ENCODE peak calls at places on chromosomes 2 and 18, in four cellular contexts. One of them, this sample, is unnamed. For H3K4me1, the result is how much of the 10 kb centered on the place peaks cover.

GRCh38 chr2:238101891-238102841 is 2.0 kb downstream of the ESPNL start:
- DNase-seq in A549: no peak
- DNase-seq in uterus: peak
- DNase-seq in Peyer's patch: no peak
- DNase-seq in this sample: peak

GRCh38 chr2:234178309-234179030 is 128.0 kb downstream of the SPP2 start:
- DNase-seq in A549: peak
- DNase-seq in uterus: no peak
- DNase-seq in Peyer's patch: no peak
- DNase-seq in this sample: no peak

GRCh38 chr2:10057231-10058107 is 14.1 kb downstream of the KLF11 start:
- DNase-seq in A549: no peak
- DNase-seq in uterus: no peak
- DNase-seq in Peyer's patch: no peak
- DNase-seq in this sample: peak

GRCh38 chr2:23069935-23070334 is 315.0 kb upstream of the KLHL29 start:
- DNase-seq in A549: no peak
- DNase-seq in uterus: no peak
- DNase-seq in Peyer's patch: no peak
- DNase-seq in this sample: no peak

GRCh38 chr18:76486029-76486428 is 9.0 kb downstream of the ZNF516 start:
- DNase-seq in A549: no peak
- DNase-seq in uterus: no peak
- DNase-seq in Peyer's patch: no peak
- DNase-seq in this sample: no peak

GRCh38 chr18:33421225-33421624 is 19.3 kb downstream of the CCDC178 start:
- DNase-seq in A549: no peak
- DNase-seq in uterus: no peak
- DNase-seq in Peyer's patch: no peak
- DNase-seq in this sample: no peak

GRCh38 chr2:43469713-43470112 is 126.1 kb downstream of the THADA start:
- DNase-seq in A549: no peak
- DNase-seq in uterus: no peak
- DNase-seq in Peyer's patch: no peak
- DNase-seq in this sample: no peak

GRCh38 chr2:144521702-144522101 is 1.8 kb upstream of the ZEB2 start:
- DNase-seq in A549: no peak
- DNase-seq in uterus: no peak
- DNase-seq in Peyer's patch: no peak
- DNase-seq in this sample: no peak

GRCh38 chr18:11154369-11154982 is 5.1 kb upstream of the PIEZO2 start:
- DNase-seq in A549: peak
- DNase-seq in uterus: no peak
- DNase-seq in Peyer's patch: no peak
- DNase-seq in this sample: no peak

GRCh38 chr2:20568501-20569463 is 82.1 kb downstream of the HS1BP3 start:
- DNase-seq in A549: no peak
- DNase-seq in uterus: peak
- DNase-seq in Peyer's patch: no peak
- DNase-seq in this sample: no peak

GRCh38 chr2:191363267-191363666 is 118.1 kb downstream of the MYO1B start:
- DNase-seq in A549: no peak
- DNase-seq in uterus: no peak
- DNase-seq in Peyer's patch: no peak
- DNase-seq in this sample: no peak

GRCh38 chr2:50895058-50895457 is 136.9 kb downstream of the NRXN1 start:
- DNase-seq in A549: no peak
- DNase-seq in uterus: no peak
- DNase-seq in Peyer's patch: no peak
- DNase-seq in this sample: no peak

GRCh38 chr2:124560592-124561112 is 535.6 kb downstream of the CNTNAP5 start:
- DNase-seq in A549: no peak
- DNase-seq in uterus: no peak
- DNase-seq in Peyer's patch: no peak
- DNase-seq in this sample: no peak

GRCh38 chr2:233462202-233462785 is 104.3 kb downstream of the USP40 start:
- DNase-seq in A549: no peak
- DNase-seq in uterus: no peak
- DNase-seq in Peyer's patch: no peak
- DNase-seq in this sample: no peak

GRCh38 chr18:7720395-7720794 is 153.3 kb downstream of the PTPRM start:
- DNase-seq in A549: no peak
- DNase-seq in uterus: no peak
- DNase-seq in Peyer's patch: no peak
- DNase-seq in this sample: no peak

GRCh38 chr18:46761054-46761769 is 4.4 kb upstream of the ST8SIA5 start:
- DNase-seq in A549: no peak
- DNase-seq in uterus: no peak
- DNase-seq in Peyer's patch: no peak
- DNase-seq in this sample: no peak

GRCh38 chr18:55289048-55289447 is 298.9 kb downstream of the TCF4 start:
- DNase-seq in A549: no peak
- DNase-seq in uterus: no peak
- DNase-seq in Peyer's patch: no peak
- DNase-seq in this sample: no peak

GRCh38 chr18:55289775-55290174 is 298.2 kb downstream of the TCF4 start:
- DNase-seq in A549: no peak
- DNase-seq in uterus: no peak
- DNase-seq in Peyer's patch: no peak
- DNase-seq in this sample: no peak

GRCh38 chr18:55287935-55288868 is 299.8 kb downstream of the TCF4 start:
- DNase-seq in A549: no peak
- DNase-seq in uterus: no peak
- DNase-seq in Peyer's patch: no peak
- DNase-seq in this sample: no peak

GRCh38 chr18:55286257-55286825 is 301.7 kb downstream of the TCF4 start:
- DNase-seq in A549: no peak
- DNase-seq in uterus: no peak
- DNase-seq in Peyer's patch: no peak
- DNase-seq in this sample: no peak

DNA sequence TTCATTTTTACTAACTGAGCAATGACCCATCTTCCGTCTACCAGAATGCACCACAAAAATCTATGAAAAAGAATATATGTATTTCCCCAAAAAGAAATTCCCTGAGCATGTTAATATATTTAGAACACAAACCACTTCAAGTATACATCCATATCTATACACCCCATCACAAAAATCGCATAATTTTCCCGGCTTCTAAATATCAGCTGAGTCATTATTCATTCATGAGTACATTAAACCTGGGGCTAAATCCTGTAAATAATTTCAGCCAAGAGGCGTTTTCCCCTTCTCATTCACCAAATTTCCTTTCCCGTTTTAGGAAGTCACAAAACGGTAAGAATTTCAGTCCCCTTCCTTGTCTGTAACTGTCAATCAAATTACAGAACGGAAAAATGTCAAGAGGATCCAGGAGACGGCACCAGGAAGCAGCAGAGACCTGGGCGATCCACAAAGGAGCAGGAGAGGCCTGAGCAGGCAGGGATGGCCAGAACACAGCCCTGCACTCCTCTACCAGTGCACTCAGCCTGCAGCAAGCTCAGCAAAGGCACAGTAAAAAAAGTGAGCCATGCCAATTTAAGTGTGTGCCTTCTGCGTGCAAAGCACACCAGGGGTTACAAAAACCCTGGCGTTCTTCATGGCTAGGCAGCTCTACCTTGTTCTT is 300.7 kb downstream of the TCF4 start:
- DNase-seq in A549: no peak
- DNase-seq in uterus: no peak
- DNase-seq in Peyer's patch: no peak
- DNase-seq in this sample: no peak
- H3K4me1 ChIP-seq in A549: under half
- H3K4me1 ChIP-seq in uterus: under half
- H3K4me1 ChIP-seq in Peyer's patch: under half
- H3K4me1 ChIP-seq in this sample: under half

GRCh38 chr2:67895171-67895941 is 167.4 kb downstream of the C1D start:
- DNase-seq in A549: no peak
- DNase-seq in uterus: peak
- DNase-seq in Peyer's patch: no peak
- DNase-seq in this sample: no peak
- H3K4me3 ChIP-seq in A549: no peak
- H3K4me3 ChIP-seq in uterus: no peak
- H3K4me3 ChIP-seq in Peyer's patch: no peak
- H3K4me3 ChIP-seq in this sample: no peak

DNA sequence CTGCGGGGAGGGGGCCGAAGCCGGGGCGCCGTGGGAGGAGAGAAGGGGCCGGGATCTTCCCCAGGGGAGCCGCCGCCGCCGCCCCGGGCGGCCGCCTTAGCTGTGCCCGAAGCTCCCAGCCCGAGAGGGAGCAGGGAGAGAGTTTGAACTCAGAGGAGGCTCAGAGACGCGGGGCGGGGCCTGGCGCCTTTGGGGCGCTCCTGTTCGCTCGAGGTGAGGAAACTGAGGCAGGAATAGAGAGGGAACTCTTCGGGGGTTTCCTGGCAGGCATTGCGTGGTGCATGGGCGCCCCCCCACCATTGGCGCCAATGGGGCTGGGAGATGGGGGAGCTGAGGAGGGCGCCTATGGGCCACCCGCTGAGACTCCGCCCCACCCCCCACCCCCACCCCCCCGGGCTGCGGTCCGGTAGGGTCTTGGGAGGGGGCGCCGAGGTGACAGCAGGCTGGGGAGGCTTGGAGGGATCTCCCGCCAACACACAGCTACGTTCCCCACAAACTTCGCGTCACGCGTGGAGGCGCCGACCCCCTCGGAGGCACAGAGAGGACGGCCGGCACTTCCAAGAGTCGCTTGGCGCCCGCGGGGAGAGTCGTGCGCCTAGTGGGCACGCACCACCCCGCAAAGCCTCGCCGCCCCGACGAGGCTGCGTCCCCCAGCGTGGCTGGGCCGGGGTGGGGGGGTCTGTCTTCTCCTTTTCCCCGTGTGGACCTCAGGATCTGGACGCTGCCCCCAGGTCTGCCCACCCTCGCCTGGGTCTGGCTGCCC is 680 bp downstream of the CTDSP1 start:
- DNase-seq in A549: peak
- DNase-seq in uterus: peak
- DNase-seq in Peyer's patch: no peak
- DNase-seq in this sample: peak
- TF ChIP-seq POLR2A in A549: no peak
- TF ChIP-seq POLR2A in uterus: no peak
- TF ChIP-seq POLR2A in Peyer's patch: peak
- TF ChIP-seq POLR2A in this sample: peak

GRCh38 chr2:174780871-174781270 is 16.6 kb upstream of the CHRNA1 start:
- DNase-seq in A549: no peak
- DNase-seq in uterus: no peak
- DNase-seq in Peyer's patch: no peak
- DNase-seq in this sample: no peak

GRCh38 chr2:174784316-174784715 is 20.0 kb upstream of the CHRNA1 start:
- DNase-seq in A549: no peak
- DNase-seq in uterus: no peak
- DNase-seq in Peyer's patch: no peak
- DNase-seq in this sample: no peak

GRCh38 chr2:174781298-174781697 is 17.0 kb upstream of the CHRNA1 start:
- DNase-seq in A549: no peak
- DNase-seq in uterus: no peak
- DNase-seq in Peyer's patch: no peak
- DNase-seq in this sample: no peak

GRCh38 chr2:174780191-174780590 is 15.9 kb upstream of the CHRNA1 start:
- DNase-seq in A549: no peak
- DNase-seq in uterus: no peak
- DNase-seq in Peyer's patch: no peak
- DNase-seq in this sample: no peak

GRCh38 chr2:174781996-174782395 is 17.7 kb upstream of the CHRNA1 start:
- DNase-seq in A549: no peak
- DNase-seq in uterus: no peak
- DNase-seq in Peyer's patch: no peak
- DNase-seq in this sample: no peak
- H3K4me1 ChIP-seq in A549: under half
- H3K4me1 ChIP-seq in uterus: under half
- H3K4me1 ChIP-seq in Peyer's patch: under half
- H3K4me1 ChIP-seq in this sample: under half

GRCh38 chr18:72692595-72692994 is 148.5 kb upstream of the CBLN2 start:
- DNase-seq in A549: no peak
- DNase-seq in uterus: no peak
- DNase-seq in Peyer's patch: no peak
- DNase-seq in this sample: no peak
- H3K4me3 ChIP-seq in A549: no peak
- H3K4me3 ChIP-seq in uterus: no peak
- H3K4me3 ChIP-seq in Peyer's patch: no peak
- H3K4me3 ChIP-seq in this sample: peak

DNA sequence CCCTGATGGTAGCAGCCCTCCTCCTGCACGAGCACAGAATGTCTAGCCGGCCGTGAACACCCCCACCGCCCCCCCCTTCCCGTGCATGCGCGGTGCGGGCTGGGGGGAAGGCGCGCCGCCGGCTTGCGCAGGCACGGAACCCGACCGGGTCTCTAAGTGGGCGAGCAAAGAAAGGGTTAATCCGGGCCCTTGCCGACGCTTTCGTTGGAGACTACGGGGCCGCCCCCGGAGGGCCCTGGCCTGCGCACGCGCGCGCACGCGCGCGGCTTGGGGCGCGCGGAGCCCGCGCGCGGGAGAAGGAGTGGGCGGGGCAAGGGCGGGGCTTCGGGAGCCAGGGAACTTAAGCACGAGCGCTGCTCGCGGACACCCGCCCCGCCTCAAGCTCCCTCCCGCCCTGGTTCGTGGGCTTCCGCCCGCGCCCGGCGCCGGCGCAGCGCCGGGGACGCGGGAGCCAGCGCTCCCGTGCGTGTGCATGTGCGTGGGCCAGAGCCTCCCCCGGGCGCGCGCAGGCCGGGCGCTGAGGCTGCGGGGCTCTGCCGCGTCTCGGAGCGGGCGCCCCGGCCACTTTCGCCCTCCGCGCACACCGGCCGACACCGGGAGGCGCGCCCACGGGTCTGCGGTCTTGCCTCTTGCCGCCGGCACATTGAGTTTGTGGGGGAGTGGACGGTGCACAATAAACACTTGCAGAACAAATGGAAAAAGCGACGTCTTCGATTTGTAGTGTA is 617 bp upstream of the ZBTB14 start:
- DNase-seq in A549: peak
- DNase-seq in uterus: peak
- DNase-seq in Peyer's patch: peak
- DNase-seq in this sample: peak
- TF ChIP-seq POLR2A in A549: peak
- TF ChIP-seq POLR2A in uterus: peak
- TF ChIP-seq POLR2A in Peyer's patch: peak
- TF ChIP-seq POLR2A in this sample: no peak

GRCh38 chr18:63303562-63303961 is 16.0 kb downstream of the BCL2 start:
- DNase-seq in A549: no peak
- DNase-seq in uterus: no peak
- DNase-seq in Peyer's patch: no peak
- DNase-seq in this sample: no peak
- H3K4me1 ChIP-seq in A549: under half
- H3K4me1 ChIP-seq in uterus: under half
- H3K4me1 ChIP-seq in Peyer's patch: under half
- H3K4me1 ChIP-seq in this sample: under half

This sample was measured in transverse colon.